ENCODE peak calls at places on chromosomes 5 and 9, in six cellular contexts. R is IMR-90, U is mesenchymal stem cell, M is H9, E is H1, T is trophoblast cell. W is an unnamed sample.

GRCh38 chr5:35183243-35183955 is 46.9 kb downstream of the PRLR start:
- DNase-seq in R (peak), U (peak), M (peak), E (peak), T (peak), W (peak)

GRCh38 chr5:1519631-1520141 is 4.1 kb downstream of the LPCAT1 start:
- DNase-seq in R (no peak), U (no peak), M (no peak), E (no peak), T (no peak), W (no peak)

GRCh38 chr9:118761016-118761790 is 608.0 kb downstream of the BRINP1 start:
- DNase-seq in R (no peak), U (no peak), M (no peak), E (no peak), T (no peak), W (no peak)

GRCh38 chr5:176837707-176838115 is 27.4 kb downstream of the UNC5A start:
- DNase-seq in R (peak), U (peak), M (peak), E (peak), T (peak), W (peak)

GRCh38 chr9:21590058-21590996 is 108.2 kb upstream of the IFNE start:
- DNase-seq in R (peak), U (no peak), M (no peak), E (no peak), T (no peak), W (no peak)

GRCh38 chr5:38509185-38509584 is 47.3 kb downstream of the LIFR start:
- DNase-seq in R (peak), U (peak), M (no peak), E (no peak), T (no peak), W (no peak)

GRCh38 chr5:62692946-62693713 is 114.5 kb downstream of the LRRC70 start:
- DNase-seq in R (no peak), U (no peak), M (no peak), E (no peak), T (no peak), W (no peak)

GRCh38 chr9:112644449-112644965 is 73.4 kb downstream of the INIP start:
- DNase-seq in R (no peak), U (no peak), M (no peak), E (no peak), T (no peak), W (no peak)

GRCh38 chr9:86549434-86549833 is 195.2 kb upstream of the TUT7 start:
- DNase-seq in R (peak), U (no peak), M (no peak), E (no peak), T (no peak), W (no peak)

GRCh38 chr9:112505607-112506006 is 19.0 kb downstream of the KIAA1958 start:
- DNase-seq in R (no peak), U (no peak), M (no peak), E (no peak), T (no peak), W (no peak)

GRCh38 chr5:63916786-63917185 is 45.5 kb downstream of the HTR1A start:
- DNase-seq in R (no peak), U (no peak), M (no peak), E (no peak), T (peak), W (no peak)

GRCh38 chr9:104286792-104287191 is 192.7 kb downstream of the SMC2 start:
- DNase-seq in R (no peak), U (no peak), M (no peak), E (no peak), T (no peak), W (no peak)

GRCh38 chr9:16768816-16769215 is 101.7 kb downstream of the BNC2 start:
- DNase-seq in R (no peak), U (no peak), M (peak), E (peak), T (no peak), W (no peak)

GRCh38 chr9:121269030-121269887 is 1.3 kb downstream of the GSN start:
- DNase-seq in R (no peak), U (peak), M (no peak), E (no peak), T (peak), W (no peak)

GRCh38 chr5:109650451-109650850 is 39.3 kb upstream of the MAN2A1 start:
- DNase-seq in R (no peak), U (no peak), M (no peak), E (no peak), T (no peak), W (no peak)

GRCh38 chr9:133773889-133774655 is 35.9 kb upstream of the SARDH start:
- DNase-seq in R (peak), U (peak), M (peak), E (no peak), T (no peak), W (no peak)

GRCh38 chr9:27537027-27537435 is 7.4 kb upstream of the MOB3B start:
- DNase-seq in R (no peak), U (no peak), M (no peak), E (no peak), T (no peak), W (no peak)

GRCh38 chr5:81852277-81853004 is 101.5 kb upstream of the SSBP2 start:
- DNase-seq in R (peak), U (peak), M (peak), E (no peak), T (no peak), W (peak)

GRCh38 chr5:176499273-176499672 is 37.9 kb downstream of the RNF44 start:
- DNase-seq in R (no peak), U (no peak), M (no peak), E (no peak), T (no peak), W (no peak)

GRCh38 chr9:130870491-130871381 is 25.9 kb downstream of the QRFP start:
- DNase-seq in R (no peak), U (no peak), M (no peak), E (no peak), T (no peak), W (no peak)

GRCh38 chr5:148060309-148060708 is 3.5 kb upstream of the SPINK5 start:
- DNase-seq in R (no peak), U (no peak), M (no peak), E (no peak), T (no peak), W (no peak)

GRCh38 chr9:90805006-90805993 is 3.7 kb downstream of the SYK start:
- DNase-seq in R (no peak), U (peak), M (no peak), E (no peak), T (no peak), W (no peak)

GRCh38 chr5:74285876-74286275 is 354.7 kb downstream of the ENC1 start:
- DNase-seq in R (no peak), U (no peak), M (no peak), E (no peak), T (no peak), W (no peak)

GRCh38 chr9:136807281-136808074 is at the start of gene RABL6:
- DNase-seq in R (peak), U (peak), M (peak), E (no peak), T (peak), W (peak)

GRCh38 chr9:129886226-129887174 is 51.2 kb downstream of the USP20 start:
- DNase-seq in R (no peak), U (no peak), M (peak), E (no peak), T (no peak), W (no peak)

GRCh38 chr9:122808141-122808540 is 8.2 kb downstream of the OR1K1 start:
- DNase-seq in R (no peak), U (no peak), M (no peak), E (no peak), T (no peak), W (no peak)

GRCh38 chr5:132489051-132489770 is 1.4 kb downstream of the IRF1 start:
- DNase-seq in R (no peak), U (peak), M (peak), E (no peak), T (no peak), W (no peak)

DNA sequence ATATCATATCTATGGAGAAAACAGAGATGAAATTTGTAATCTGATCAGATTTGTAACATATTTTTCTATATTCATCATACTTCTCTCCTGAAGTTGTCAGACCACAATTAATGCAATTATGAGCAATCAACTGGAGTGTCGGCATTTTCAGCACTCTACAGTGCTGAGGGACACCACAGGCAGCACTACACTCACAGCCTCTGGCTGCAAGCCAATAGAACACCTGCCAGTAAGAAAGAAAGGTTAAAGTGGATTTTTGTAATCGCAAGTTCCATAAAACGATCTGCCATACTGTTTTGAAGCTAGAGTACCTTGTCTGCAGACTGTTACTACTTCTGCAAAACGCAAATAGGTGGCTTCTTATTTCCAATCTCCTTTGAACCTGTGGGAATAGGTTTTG is 147.6 kb downstream of the ADAMTS6 start:
- DNase-seq in R (no peak), U (no peak), M (no peak), E (no peak), T (peak), W (no peak)
- H4K91ac ChIP-seq in R (no peak), U (no peak), M (no peak), E (no peak), T (no peak), W (no peak)

GRCh38 chr9:82363236-82363635 is 374.7 kb downstream of the SPATA31D1 start:
- DNase-seq in R (no peak), U (no peak), M (no peak), E (no peak), T (no peak), W (no peak)

GRCh38 chr9:82363666-82364065 is 375.1 kb downstream of the SPATA31D1 start:
- DNase-seq in R (no peak), U (no peak), M (no peak), E (no peak), T (no peak), W (no peak)

GRCh38 chr9:82367016-82367415 is 378.4 kb downstream of the SPATA31D1 start:
- DNase-seq in R (no peak), U (no peak), M (no peak), E (no peak), T (no peak), W (no peak)

GRCh38 chr9:82369251-82369945 is 380.8 kb downstream of the SPATA31D1 start:
- DNase-seq in R (no peak), U (no peak), M (no peak), E (no peak), T (no peak), W (no peak)

GRCh38 chr9:82367929-82368328 is 379.4 kb downstream of the SPATA31D1 start:
- DNase-seq in R (no peak), U (no peak), M (no peak), E (no peak), T (no peak), W (no peak)
- H4K91ac ChIP-seq in R (no peak), U (no peak), M (no peak), E (no peak), T (no peak), W (no peak)

DNA sequence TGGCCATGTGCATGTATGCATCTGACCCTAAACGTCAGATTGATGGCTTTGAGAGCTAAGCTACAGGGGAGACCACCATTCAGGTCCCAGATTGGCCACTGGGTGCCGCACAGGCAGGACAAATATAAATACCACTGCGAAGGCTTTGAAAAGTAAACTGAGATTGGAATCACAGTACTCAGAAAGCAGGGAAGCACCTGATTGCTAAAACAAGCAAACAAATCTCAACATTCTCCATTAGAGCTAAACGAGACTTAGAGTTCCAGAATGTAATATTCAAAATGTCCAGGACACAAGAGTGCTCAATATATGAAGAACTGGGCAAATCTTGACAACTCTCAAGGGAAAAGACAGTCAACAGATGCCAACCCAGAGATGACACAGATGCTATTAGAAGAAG is 61.0 kb upstream of the GFPT2 start:
- DNase-seq in R (no peak), U (no peak), M (no peak), E (no peak), T (no peak), W (no peak)
- H4K91ac ChIP-seq in R (no peak), U (no peak), M (no peak), E (no peak), T (no peak), W (no peak)

GRCh38 chr5:43461066-43461465 is 22.6 kb downstream of the TMEM267 start:
- DNase-seq in R (no peak), U (no peak), M (no peak), E (no peak), T (no peak), W (no peak)

DNA sequence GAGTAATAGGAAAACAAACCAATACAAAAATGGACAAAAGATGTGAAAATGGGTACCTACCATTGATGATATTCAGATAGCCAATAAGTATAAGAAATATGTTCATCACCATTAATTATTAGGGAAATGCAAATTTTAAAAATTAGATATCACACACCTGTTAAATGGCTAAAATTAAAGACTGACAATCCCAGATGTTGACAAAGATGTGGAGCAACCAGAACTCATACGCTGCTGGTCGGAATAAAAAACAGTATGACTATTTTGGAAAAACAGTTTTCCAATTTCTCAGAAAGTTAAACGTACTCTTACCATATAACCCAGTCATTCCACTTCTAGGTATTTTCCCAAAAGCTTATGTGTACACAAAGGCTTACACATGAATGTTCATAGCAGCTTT is 27.1 kb downstream of the TMEM267 start:
- DNase-seq in R (no peak), U (no peak), M (no peak), E (no peak), T (no peak), W (no peak)
- H4K91ac ChIP-seq in R (no peak), U (no peak), M (no peak), E (no peak), T (no peak), W (no peak)

DNA sequence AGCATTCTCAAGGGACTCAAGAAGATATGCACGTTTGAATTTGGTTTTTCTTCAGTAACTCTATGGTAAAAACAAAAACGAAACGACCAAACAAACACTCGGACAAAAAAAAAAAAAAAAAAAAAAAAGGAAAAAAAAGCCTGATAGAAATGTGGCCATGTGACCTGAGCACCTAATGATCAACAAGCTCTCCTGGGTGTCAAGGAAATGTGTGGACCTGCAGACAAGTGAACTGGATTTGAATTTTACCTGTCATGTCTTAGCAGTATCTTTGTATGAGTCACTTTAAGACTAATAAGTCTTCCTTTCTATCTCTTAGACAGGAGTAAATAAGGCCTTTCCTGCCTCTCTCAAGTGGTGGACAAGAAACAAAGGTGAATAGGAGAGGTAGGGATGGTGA is 190.6 kb upstream of the GRIA1 start:
- DNase-seq in R (no peak), U (no peak), M (no peak), E (no peak), T (no peak), W (no peak)
- H4K91ac ChIP-seq in R (no peak), U (no peak), M (no peak), E (no peak), T (no peak), W (no peak)

DNA sequence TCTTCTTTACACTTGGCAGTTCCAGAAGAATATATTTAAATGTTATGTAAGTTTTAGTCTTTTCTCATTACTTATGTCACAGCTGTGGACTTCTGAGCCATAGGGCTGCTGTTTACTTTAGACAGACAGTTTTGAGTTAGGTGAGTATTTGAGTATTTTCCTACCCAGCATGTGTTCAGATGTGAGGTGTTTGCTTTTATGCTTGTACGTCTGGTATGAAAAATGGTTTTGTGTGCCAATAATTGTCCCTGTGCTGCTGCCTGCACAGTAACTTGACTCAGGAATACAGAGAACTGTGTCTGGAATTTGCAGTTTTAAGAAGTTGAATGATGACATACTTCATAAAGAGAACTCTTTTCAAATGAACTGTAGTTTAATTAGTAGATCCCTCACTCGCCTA is 20.8 kb downstream of the MEGF10 start:
- DNase-seq in R (no peak), U (no peak), M (no peak), E (no peak), T (no peak), W (no peak)
- H4K91ac ChIP-seq in R (no peak), U (no peak), M (no peak), E (no peak), T (no peak), W (no peak)

DNA sequence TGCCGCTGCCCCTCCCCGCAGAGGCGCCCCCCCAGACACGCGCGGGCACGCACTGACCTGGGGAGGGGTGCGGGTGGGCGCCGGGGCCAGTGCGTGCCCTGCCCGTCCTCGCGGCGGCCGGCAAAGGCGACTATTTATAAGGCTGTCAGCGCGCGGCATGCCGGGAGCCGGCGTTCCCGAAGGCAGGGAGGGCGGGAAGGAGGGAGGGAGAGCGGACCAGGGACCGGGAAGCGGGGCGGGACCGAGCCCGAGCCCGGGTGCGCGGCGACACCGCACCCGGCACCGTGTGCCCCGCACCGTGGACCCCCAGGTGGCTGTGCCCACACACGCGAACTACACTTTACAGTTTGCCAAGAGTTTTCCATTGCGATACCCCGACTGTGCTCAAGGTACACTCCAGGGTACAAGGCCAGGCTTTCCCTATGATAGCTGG is at the start of gene AK1:
- DNase-seq in R (peak), U (peak), M (peak), E (no peak), T (peak), W (peak)
- H4K91ac ChIP-seq in R (peak), U (peak), M (no peak), E (peak), T (peak), W (peak)

GRCh38 chr5:88268414-88269184 is at the start of gene TMEM161B:
- DNase-seq in R (peak), U (peak), M (peak), E (peak), T (peak), W (peak)

GRCh38 chr5:88263349-88263748 is 5.3 kb downstream of the TMEM161B start:
- DNase-seq in R (no peak), U (no peak), M (no peak), E (no peak), T (no peak), W (no peak)

DNA sequence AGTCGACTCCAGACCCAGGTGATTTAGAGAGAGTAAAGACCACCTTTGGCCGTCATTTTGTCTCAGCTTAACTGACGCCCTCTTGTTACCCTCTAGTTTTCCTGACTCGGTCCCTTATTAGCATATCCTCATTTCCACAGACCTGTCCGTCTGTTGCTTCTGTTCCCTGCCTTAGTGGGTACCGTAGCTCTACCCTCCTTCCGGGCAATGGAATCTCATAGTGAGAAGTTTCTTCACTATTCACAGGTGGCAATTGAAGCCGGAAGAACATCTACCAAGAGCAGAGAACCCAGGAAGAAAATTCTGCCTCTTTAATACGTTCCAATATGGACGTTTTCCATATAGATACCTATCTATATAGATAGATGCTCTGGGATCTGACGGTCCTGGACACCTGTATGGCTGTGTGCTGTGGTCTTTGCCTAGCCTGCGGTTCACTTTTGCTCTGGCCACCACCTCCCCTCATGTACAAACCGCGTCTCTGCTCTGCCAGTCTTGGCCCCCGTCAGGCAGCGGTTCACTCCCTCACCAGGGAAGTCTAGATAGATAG is 652 bp upstream of the TMEM161B start:
- DNase-seq in R (peak), U (peak), M (no peak), E (no peak), T (no peak), W (no peak)
- H4K91ac ChIP-seq in R (peak), U (no peak), M (no peak), E (peak), T (peak), W (no peak)

GRCh38 chr9:126494746-126495145 is 119.0 kb upstream of the LMX1B start:
- DNase-seq in R (no peak), U (no peak), M (no peak), E (no peak), T (no peak), W (no peak)

GRCh38 chr9:126496781-126497667 is 116.7 kb upstream of the LMX1B start:
- DNase-seq in R (no peak), U (no peak), M (no peak), E (no peak), T (no peak), W (no peak)

GRCh38 chr9:126495411-126496180 is 118.1 kb upstream of the LMX1B start:
- DNase-seq in R (no peak), U (no peak), M (no peak), E (no peak), T (no peak), W (no peak)

GRCh38 chr9:126496181-126496576 is 117.5 kb upstream of the LMX1B start:
- DNase-seq in R (no peak), U (no peak), M (no peak), E (no peak), T (no peak), W (no peak)

GRCh38 chr9:126494264-126494663 is 119.5 kb upstream of the LMX1B start:
- DNase-seq in R (no peak), U (no peak), M (no peak), E (no peak), T (no peak), W (no peak)
- H4K91ac ChIP-seq in R (no peak), U (no peak), M (no peak), E (no peak), T (no peak), W (no peak)

W was measured in neuronal stem cell.